ENCODE peak calls at places on chromosome 7, in seven cellular contexts. Y is adipocyte; P is stimulated activated CD4-positive, alpha-beta T cell treated with anti-CD3 and anti-CD28 coated beads, Interleukin-4, amount 100 ng/mL, for 48 hours; C is AG08395; D is activated CD8-positive, alpha-beta T cell treated with anti-CD3 and anti-CD28 coated beads, Interleukin-2, amount 10 ng/mL, durations not matched to agents 7 days and 5 days; Z is HFFc6; R is colonic mucosa. V is an unnamed sample.

GRCh38 chr7:102236592-102237287 is 49.9 kb upstream of the SH2B2 start:
- DNase-seq in P (peak), Y (peak), C (peak), Z (peak), R (peak), D (peak), V (peak)

GRCh38 chr7:155792999-155793560 is 19.2 kb downstream of the SHH start:
- DNase-seq in Z (no peak), C (no peak), P (no peak), D (no peak), Y (no peak), R (no peak), V (no peak)

GRCh38 chr7:6533893-6534804 is 17.1 kb downstream of the GRID2IP start:
- DNase-seq in C (no peak), Y (no peak), Z (no peak), P (peak), R (no peak), D (peak), V (no peak)

GRCh38 chr7:141691540-141691939 is 10.4 kb downstream of the DENND11 start:
- DNase-seq in C (no peak), D (no peak), R (no peak), P (no peak), Y (no peak), Z (no peak), V (no peak)

GRCh38 chr7:638256-639011 is 88.1 kb upstream of the DNAAF5 start:
- DNase-seq in P (no peak), Y (no peak), D (no peak), Z (no peak), C (no peak), R (no peak), V (no peak)

GRCh38 chr7:50092579-50093411 is at the start of gene ZPBP:
- DNase-seq in C (peak), D (peak), Z (peak), P (peak), Y (peak), R (peak), V (peak)

GRCh38 chr7:3429981-3430380 is 128.9 kb downstream of the SDK1 start:
- DNase-seq in D (no peak), C (no peak), P (no peak), Y (no peak), R (no peak), Z (no peak), V (no peak)

GRCh38 chr7:13197501-13197900 is 510.1 kb downstream of the ARL4A start:
- DNase-seq in R (no peak), Z (peak), C (no peak), Y (peak), D (no peak), P (no peak), V (peak)